ENCODE peak calls at places on chromosomes 6 and 20, in eight cellular contexts. One of them, this sample, is unnamed.

GRCh38 chr20:60055740-60056139 is 97.5 kb downstream of the CDH26 start:
- DNase-seq in A549: no peak
- DNase-seq in activated CD8-positive, alpha-beta T cell treated with anti-CD3 and anti-CD28 coated beads for 36 hours: peak; percentile 61
- DNase-seq in GM20000: no peak
- DNase-seq in cardiac fibroblast: peak; percentile 20
- DNase-seq in dorsolateral prefrontal cortex: peak; percentile 19
- DNase-seq in body of pancreas: no peak
- DNase-seq in MM.1S: no peak
- DNase-seq in this sample: peak; percentile 55

GRCh38 chr6:33962186-33962585 is 158.4 kb upstream of the MLN start:
- DNase-seq in dorsolateral prefrontal cortex: no peak
- DNase-seq in activated CD8-positive, alpha-beta T cell treated with anti-CD3 and anti-CD28 coated beads for 36 hours: no peak
- DNase-seq in cardiac fibroblast: peak; percentile 3
- DNase-seq in A549: no peak
- DNase-seq in MM.1S: no peak
- DNase-seq in body of pancreas: no peak
- DNase-seq in GM20000: no peak
- DNase-seq in this sample: peak; percentile 83

GRCh38 chr20:64116016-64116415 is 8.7 kb upstream of the NPBWR2 start:
- DNase-seq in body of pancreas: no peak
- DNase-seq in dorsolateral prefrontal cortex: no peak
- DNase-seq in GM20000: no peak
- DNase-seq in cardiac fibroblast: no peak
- DNase-seq in A549: no peak
- DNase-seq in activated CD8-positive, alpha-beta T cell treated with anti-CD3 and anti-CD28 coated beads for 36 hours: no peak
- DNase-seq in MM.1S: no peak
- DNase-seq in this sample: no peak

GRCh38 chr6:4776493-4776966 is 326 bp downstream of the CDYL start:
- DNase-seq in body of pancreas: no peak
- DNase-seq in cardiac fibroblast: no peak
- DNase-seq in activated CD8-positive, alpha-beta T cell treated with anti-CD3 and anti-CD28 coated beads for 36 hours: peak; percentile 59
- DNase-seq in dorsolateral prefrontal cortex: peak; percentile 13
- DNase-seq in MM.1S: no peak
- DNase-seq in A549: no peak
- DNase-seq in GM20000: peak; percentile 72
- DNase-seq in this sample: no peak

GRCh38 chr20:36030143-36030542 is 61.8 kb downstream of the CNBD2 start:
- DNase-seq in body of pancreas: peak; percentile 43
- DNase-seq in dorsolateral prefrontal cortex: no peak
- DNase-seq in cardiac fibroblast: peak; percentile 46
- DNase-seq in MM.1S: no peak
- DNase-seq in activated CD8-positive, alpha-beta T cell treated with anti-CD3 and anti-CD28 coated beads for 36 hours: no peak
- DNase-seq in GM20000: no peak
- DNase-seq in A549: no peak
- DNase-seq in this sample: no peak

GRCh38 chr20:48733296-48733790 is 94.5 kb downstream of the PREX1 start:
- DNase-seq in activated CD8-positive, alpha-beta T cell treated with anti-CD3 and anti-CD28 coated beads for 36 hours: no peak
- DNase-seq in GM20000: no peak
- DNase-seq in MM.1S: no peak
- DNase-seq in cardiac fibroblast: peak; percentile 22
- DNase-seq in body of pancreas: no peak
- DNase-seq in dorsolateral prefrontal cortex: no peak
- DNase-seq in A549: peak; percentile 39
- DNase-seq in this sample: no peak

GRCh38 chr20:43404880-43405279 is 52.8 kb upstream of the SRSF6 start:
- DNase-seq in cardiac fibroblast: peak; percentile 24
- DNase-seq in dorsolateral prefrontal cortex: no peak
- DNase-seq in MM.1S: peak; percentile 45
- DNase-seq in body of pancreas: no peak
- DNase-seq in GM20000: peak; percentile 47
- DNase-seq in activated CD8-positive, alpha-beta T cell treated with anti-CD3 and anti-CD28 coated beads for 36 hours: peak; percentile 46
- DNase-seq in A549: peak; percentile 18
- DNase-seq in this sample: peak; percentile 12

GRCh38 chr6:29834564-29835436 is 7.2 kb downstream of the HLA-G start:
- DNase-seq in MM.1S: no peak
- DNase-seq in dorsolateral prefrontal cortex: no peak
- DNase-seq in GM20000: peak; percentile 32
- DNase-seq in A549: no peak
- DNase-seq in cardiac fibroblast: peak; percentile 44
- DNase-seq in activated CD8-positive, alpha-beta T cell treated with anti-CD3 and anti-CD28 coated beads for 36 hours: peak; percentile 63
- DNase-seq in body of pancreas: peak; percentile 49
- DNase-seq in this sample: peak; percentile 8

GRCh38 chr6:89434954-89435353 is 2.0 kb downstream of the ANKRD6 start:
- DNase-seq in MM.1S: no peak
- DNase-seq in cardiac fibroblast: no peak
- DNase-seq in A549: no peak
- DNase-seq in dorsolateral prefrontal cortex: no peak
- DNase-seq in body of pancreas: no peak
- DNase-seq in activated CD8-positive, alpha-beta T cell treated with anti-CD3 and anti-CD28 coated beads for 36 hours: no peak
- DNase-seq in GM20000: no peak
- DNase-seq in this sample: no peak

GRCh38 chr6:55902796-55903195 is 27.4 kb upstream of the BMP5 start:
- DNase-seq in activated CD8-positive, alpha-beta T cell treated with anti-CD3 and anti-CD28 coated beads for 36 hours: no peak
- DNase-seq in cardiac fibroblast: no peak
- DNase-seq in GM20000: no peak
- DNase-seq in body of pancreas: no peak
- DNase-seq in A549: no peak
- DNase-seq in MM.1S: no peak
- DNase-seq in dorsolateral prefrontal cortex: no peak
- DNase-seq in this sample: no peak

GRCh38 chr6:47626782-47627181 is 71.6 kb upstream of the ADGRF4 start:
- DNase-seq in MM.1S: no peak
- DNase-seq in A549: no peak
- DNase-seq in activated CD8-positive, alpha-beta T cell treated with anti-CD3 and anti-CD28 coated beads for 36 hours: no peak
- DNase-seq in body of pancreas: no peak
- DNase-seq in cardiac fibroblast: peak; percentile 9
- DNase-seq in dorsolateral prefrontal cortex: no peak
- DNase-seq in GM20000: no peak
- DNase-seq in this sample: no peak

GRCh38 chr6:150664091-150664490 is 64.4 kb downstream of the PLEKHG1 start:
- DNase-seq in activated CD8-positive, alpha-beta T cell treated with anti-CD3 and anti-CD28 coated beads for 36 hours: no peak
- DNase-seq in MM.1S: no peak
- DNase-seq in A549: no peak
- DNase-seq in GM20000: no peak
- DNase-seq in dorsolateral prefrontal cortex: no peak
- DNase-seq in body of pancreas: no peak
- DNase-seq in cardiac fibroblast: no peak
- DNase-seq in this sample: no peak

GRCh38 chr6:150666071-150666470 is 66.4 kb downstream of the PLEKHG1 start:
- DNase-seq in cardiac fibroblast: peak; percentile 2
- DNase-seq in A549: no peak
- DNase-seq in body of pancreas: peak; percentile 39
- DNase-seq in MM.1S: no peak
- DNase-seq in activated CD8-positive, alpha-beta T cell treated with anti-CD3 and anti-CD28 coated beads for 36 hours: no peak
- DNase-seq in dorsolateral prefrontal cortex: no peak
- DNase-seq in GM20000: no peak
- DNase-seq in this sample: no peak

GRCh38 chr6:150670311-150670710 is 70.6 kb downstream of the PLEKHG1 start:
- DNase-seq in cardiac fibroblast: no peak
- DNase-seq in A549: no peak
- DNase-seq in activated CD8-positive, alpha-beta T cell treated with anti-CD3 and anti-CD28 coated beads for 36 hours: peak; percentile 18
- DNase-seq in MM.1S: no peak
- DNase-seq in body of pancreas: no peak
- DNase-seq in dorsolateral prefrontal cortex: no peak
- DNase-seq in GM20000: no peak
- DNase-seq in this sample: no peak

GRCh38 chr6:150668882-150669476 is 69.3 kb downstream of the PLEKHG1 start:
- DNase-seq in GM20000: no peak
- DNase-seq in body of pancreas: no peak
- DNase-seq in MM.1S: no peak
- DNase-seq in cardiac fibroblast: no peak
- DNase-seq in activated CD8-positive, alpha-beta T cell treated with anti-CD3 and anti-CD28 coated beads for 36 hours: no peak
- DNase-seq in A549: no peak
- DNase-seq in dorsolateral prefrontal cortex: no peak
- DNase-seq in this sample: no peak

DNA sequence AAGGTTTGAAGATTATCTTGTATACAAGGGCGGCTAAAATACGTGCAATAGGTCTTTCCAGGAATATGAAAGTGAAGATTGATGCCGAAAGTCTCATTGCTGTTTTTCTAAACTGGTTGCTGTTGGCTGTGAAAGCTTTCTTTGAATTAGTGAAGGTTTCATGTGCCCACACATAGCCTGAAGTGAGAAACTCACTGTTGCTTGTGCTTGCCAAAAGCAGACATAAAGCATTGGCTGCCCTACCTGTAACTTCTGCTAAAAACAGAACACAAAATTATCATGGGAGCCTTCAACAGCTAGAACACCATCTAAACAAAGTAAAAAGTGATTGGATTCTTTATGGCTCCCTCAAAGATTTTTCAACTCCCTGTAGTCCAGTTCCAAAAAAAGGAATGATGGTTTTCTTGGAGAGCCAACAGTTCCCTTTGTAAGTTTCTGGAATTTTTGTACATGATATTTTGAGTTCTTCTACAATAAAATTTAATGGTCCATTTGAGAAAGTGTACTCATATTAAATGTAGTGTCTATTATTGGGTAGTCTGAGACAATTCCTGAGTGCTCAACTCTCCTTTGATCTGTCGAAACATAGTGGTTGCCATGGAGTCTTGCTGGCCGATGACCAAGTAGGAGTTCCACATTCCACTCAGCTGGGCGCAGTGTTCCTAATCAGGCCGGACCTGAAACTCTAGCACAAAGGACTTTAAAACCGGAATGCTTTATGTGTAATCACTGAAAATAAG is 68.5 kb downstream of the PLEKHG1 start:
- DNase-seq in cardiac fibroblast: peak; percentile 88
- DNase-seq in A549: peak; percentile 29
- DNase-seq in MM.1S: peak; percentile 25
- DNase-seq in dorsolateral prefrontal cortex: peak; percentile 49
- DNase-seq in body of pancreas: peak; percentile 93
- DNase-seq in activated CD8-positive, alpha-beta T cell treated with anti-CD3 and anti-CD28 coated beads for 36 hours: no peak
- DNase-seq in GM20000: no peak
- DNase-seq in this sample: peak; percentile 94
- TF ChIP-seq CTCF in cardiac fibroblast: peak; percentile 30
- TF ChIP-seq CTCF in A549: no peak
- TF ChIP-seq CTCF in MM.1S: no peak
- TF ChIP-seq CTCF in dorsolateral prefrontal cortex: no peak
- TF ChIP-seq CTCF in body of pancreas: no peak
- TF ChIP-seq CTCF in activated CD8-positive, alpha-beta T cell treated with anti-CD3 and anti-CD28 coated beads for 36 hours: no peak
- TF ChIP-seq CTCF in GM20000: no peak
- TF ChIP-seq CTCF in this sample: peak; percentile 36

DNA sequence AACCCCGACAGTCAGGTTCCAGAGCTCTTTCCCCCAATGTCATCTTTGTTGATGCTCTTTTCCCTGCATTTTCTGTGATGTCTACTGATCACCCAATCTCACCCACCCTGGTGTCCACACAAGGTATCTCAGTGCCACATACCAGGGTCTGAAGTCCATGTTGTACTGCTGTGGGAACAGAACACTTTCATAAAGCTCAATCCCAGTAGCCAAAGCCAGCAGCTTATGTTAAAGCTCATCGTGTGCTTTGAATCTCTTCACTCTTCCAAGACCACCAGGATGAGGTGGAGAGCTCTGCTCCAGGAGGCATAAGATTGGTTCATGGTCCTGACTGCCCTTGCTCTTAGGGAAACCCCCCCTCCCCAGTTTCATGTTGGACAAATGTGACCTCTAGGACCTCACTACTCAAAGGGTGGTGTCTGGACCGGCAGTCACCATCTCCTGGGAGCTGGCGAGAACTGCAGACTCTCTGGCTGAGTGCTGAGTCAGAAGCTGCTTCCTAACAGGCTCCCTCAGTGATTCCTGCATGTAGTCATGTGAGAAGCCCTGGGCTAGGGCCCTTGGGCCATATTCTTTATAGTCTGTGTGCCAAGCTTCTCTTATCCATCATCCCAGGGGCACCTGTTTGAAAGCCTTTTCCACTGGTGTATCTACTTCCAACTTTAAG is 13.4 kb upstream of the CPNE5 start:
- DNase-seq in A549: no peak
- DNase-seq in activated CD8-positive, alpha-beta T cell treated with anti-CD3 and anti-CD28 coated beads for 36 hours: no peak
- DNase-seq in cardiac fibroblast: peak; percentile 91
- DNase-seq in MM.1S: no peak
- DNase-seq in dorsolateral prefrontal cortex: no peak
- DNase-seq in GM20000: no peak
- DNase-seq in body of pancreas: no peak
- DNase-seq in this sample: peak; percentile 71
- TF ChIP-seq CTCF in A549: no peak
- TF ChIP-seq CTCF in activated CD8-positive, alpha-beta T cell treated with anti-CD3 and anti-CD28 coated beads for 36 hours: no peak
- TF ChIP-seq CTCF in cardiac fibroblast: peak; percentile 16
- TF ChIP-seq CTCF in MM.1S: no peak
- TF ChIP-seq CTCF in dorsolateral prefrontal cortex: no peak
- TF ChIP-seq CTCF in GM20000: no peak
- TF ChIP-seq CTCF in body of pancreas: no peak
- TF ChIP-seq CTCF in this sample: peak; percentile 12

DNA sequence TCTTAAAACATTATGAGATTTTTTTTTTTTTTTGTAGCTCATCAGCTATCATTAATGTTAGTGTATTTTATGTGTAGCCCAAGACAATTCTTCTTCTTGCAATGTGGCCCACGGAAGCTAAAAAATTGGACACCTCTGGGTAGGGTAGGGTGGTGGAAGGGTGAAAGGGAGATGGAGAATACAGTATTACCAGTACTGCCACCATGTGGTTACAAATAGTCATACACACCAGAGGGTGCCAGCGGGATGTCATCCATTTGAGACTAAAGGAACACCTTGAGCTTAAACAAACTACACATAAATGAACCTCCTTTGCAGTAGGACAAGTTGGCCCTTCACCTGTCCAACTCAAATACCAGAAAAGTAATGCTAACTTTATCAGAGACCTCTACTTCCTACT is 601.9 kb downstream of the HTR1B start:
- DNase-seq in activated CD8-positive, alpha-beta T cell treated with anti-CD3 and anti-CD28 coated beads for 36 hours: peak; percentile 6
- DNase-seq in MM.1S: peak; percentile 30
- DNase-seq in GM20000: peak; percentile 9
- DNase-seq in A549: peak; percentile 6
- DNase-seq in body of pancreas: peak; percentile 36
- DNase-seq in dorsolateral prefrontal cortex: no peak
- DNase-seq in cardiac fibroblast: peak; percentile 32
- DNase-seq in this sample: peak; percentile 25
- TF ChIP-seq CTCF in activated CD8-positive, alpha-beta T cell treated with anti-CD3 and anti-CD28 coated beads for 36 hours: peak; percentile 23
- TF ChIP-seq CTCF in MM.1S: peak; percentile 45
- TF ChIP-seq CTCF in GM20000: peak; percentile 39
- TF ChIP-seq CTCF in A549: no peak
- TF ChIP-seq CTCF in body of pancreas: no peak
- TF ChIP-seq CTCF in dorsolateral prefrontal cortex: no peak
- TF ChIP-seq CTCF in cardiac fibroblast: peak; percentile 35
- TF ChIP-seq CTCF in this sample: peak; percentile 29

GRCh38 chr6:7316658-7317533 is 3.9 kb upstream of the SSR1 start:
- DNase-seq in GM20000: no peak
- DNase-seq in MM.1S: no peak
- DNase-seq in A549: no peak
- DNase-seq in cardiac fibroblast: no peak
- DNase-seq in activated CD8-positive, alpha-beta T cell treated with anti-CD3 and anti-CD28 coated beads for 36 hours: no peak
- DNase-seq in body of pancreas: no peak
- DNase-seq in dorsolateral prefrontal cortex: no peak
- DNase-seq in this sample: no peak

GRCh38 chr6:7315684-7316366 is 2.8 kb upstream of the SSR1 start:
- DNase-seq in body of pancreas: no peak
- DNase-seq in A549: no peak
- DNase-seq in MM.1S: no peak
- DNase-seq in dorsolateral prefrontal cortex: no peak
- DNase-seq in GM20000: no peak
- DNase-seq in cardiac fibroblast: no peak
- DNase-seq in activated CD8-positive, alpha-beta T cell treated with anti-CD3 and anti-CD28 coated beads for 36 hours: no peak
- DNase-seq in this sample: no peak

GRCh38 chr6:7314414-7314813 is 1.4 kb upstream of the SSR1 start:
- DNase-seq in dorsolateral prefrontal cortex: no peak
- DNase-seq in MM.1S: no peak
- DNase-seq in A549: no peak
- DNase-seq in cardiac fibroblast: no peak
- DNase-seq in GM20000: no peak
- DNase-seq in body of pancreas: no peak
- DNase-seq in activated CD8-positive, alpha-beta T cell treated with anti-CD3 and anti-CD28 coated beads for 36 hours: no peak
- DNase-seq in this sample: no peak

GRCh38 chr6:7313505-7314165 is 636 bp upstream of the SSR1 start:
- DNase-seq in body of pancreas: no peak
- DNase-seq in cardiac fibroblast: no peak
- DNase-seq in activated CD8-positive, alpha-beta T cell treated with anti-CD3 and anti-CD28 coated beads for 36 hours: peak; percentile 20
- DNase-seq in MM.1S: no peak
- DNase-seq in A549: no peak
- DNase-seq in dorsolateral prefrontal cortex: no peak
- DNase-seq in GM20000: no peak
- DNase-seq in this sample: peak; percentile 26

GRCh38 chr6:7317538-7317937 is 4.5 kb upstream of the SSR1 start:
- DNase-seq in cardiac fibroblast: no peak
- DNase-seq in activated CD8-positive, alpha-beta T cell treated with anti-CD3 and anti-CD28 coated beads for 36 hours: no peak
- DNase-seq in GM20000: no peak
- DNase-seq in A549: no peak
- DNase-seq in body of pancreas: no peak
- DNase-seq in dorsolateral prefrontal cortex: no peak
- DNase-seq in MM.1S: no peak
- DNase-seq in this sample: no peak
- TF ChIP-seq CTCF in cardiac fibroblast: no peak
- TF ChIP-seq CTCF in activated CD8-positive, alpha-beta T cell treated with anti-CD3 and anti-CD28 coated beads for 36 hours: no peak
- TF ChIP-seq CTCF in GM20000: no peak
- TF ChIP-seq CTCF in A549: no peak
- TF ChIP-seq CTCF in body of pancreas: no peak
- TF ChIP-seq CTCF in dorsolateral prefrontal cortex: no peak
- TF ChIP-seq CTCF in MM.1S: no peak
- TF ChIP-seq CTCF in this sample: no peak